ENCODE peak calls at places on chromosome 18, in nine cellular contexts. V is CD8-positive, alpha-beta memory T cell; A is lower leg skin; Q is K562; D is HCT116; T is prostate gland; O is uterus; B is adipocyte; U is cardiac fibroblast. J is an unnamed sample.

GRCh38 chr18:74264303-74265020 is 27.3 kb downstream of the CYB5A start:
- DNase-seq in V (no peak), O (no peak), U (no peak), D (no peak), A (peak), B (no peak), Q (no peak), T (no peak), J (no peak)

GRCh38 chr18:6652098-6652497 is 77.4 kb upstream of the ARHGAP28 start:
- DNase-seq in V (no peak), T (peak), A (no peak), D (no peak), B (no peak), U (no peak), Q (no peak), O (no peak), J (no peak)

GRCh38 chr18:36281941-36282340 is 15.6 kb upstream of the FHOD3 start:
- DNase-seq in O (no peak), U (no peak), Q (no peak), T (no peak), A (peak), D (no peak), V (no peak), B (no peak), J (no peak)

GRCh38 chr18:78497641-78498040 is 482.0 kb upstream of the SALL3 start:
- DNase-seq in Q (no peak), B (no peak), A (no peak), O (no peak), V (no peak), U (no peak), D (no peak), T (no peak), J (no peak)

GRCh38 chr18:51687845-51688585 is 490.5 kb upstream of the MEX3C start:
- DNase-seq in T (no peak), Q (no peak), V (no peak), A (no peak), D (no peak), O (no peak), B (no peak), U (no peak), J (no peak)

GRCh38 chr18:24368749-24369148 is 28.9 kb downstream of the OSBPL1A start:
- DNase-seq in Q (no peak), V (no peak), D (no peak), O (no peak), B (no peak), U (peak), A (no peak), T (no peak), J (no peak)

GRCh38 chr18:51017140-51017874 is 12.7 kb upstream of the SMAD4 start:
- DNase-seq in V (no peak), Q (no peak), U (no peak), T (no peak), B (no peak), O (no peak), A (no peak), D (no peak), J (peak)

GRCh38 chr18:9746958-9747357 is 38.9 kb downstream of the RAB31 start:
- DNase-seq in U (no peak), V (no peak), O (no peak), B (no peak), Q (no peak), T (no peak), D (no peak), A (no peak), J (no peak)

GRCh38 chr18:76461148-76461547 is 33.9 kb downstream of the ZNF516 start:
- DNase-seq in A (peak), Q (no peak), D (no peak), B (no peak), V (no peak), U (no peak), T (no peak), O (no peak), J (no peak)

GRCh38 chr18:79788096-79789085 is 9.3 kb upstream of the KCNG2 start:
- DNase-seq in D (no peak), T (no peak), O (no peak), U (peak), Q (no peak), V (no peak), B (peak), A (peak), J (no peak)

GRCh38 chr18:62526098-62527025 is 3.5 kb downstream of the ZCCHC2 start:
- DNase-seq in A (peak), T (peak), V (peak), Q (peak), U (peak), B (peak), D (peak), O (peak), J (peak)

GRCh38 chr18:63016270-63016669 is 300.9 kb downstream of the PHLPP1 start:
- DNase-seq in Q (peak), T (peak), U (peak), O (peak), B (peak), D (peak), V (no peak), A (no peak), J (peak)

GRCh38 chr18:9933865-9934264 is 20.0 kb downstream of the VAPA start:
- DNase-seq in O (no peak), D (no peak), Q (no peak), A (no peak), B (peak), T (no peak), V (no peak), U (no peak), J (no peak)

GRCh38 chr18:69216390-69216789 is 184.3 kb upstream of the DOK6 start:
- DNase-seq in B (no peak), U (no peak), T (no peak), D (no peak), A (no peak), V (no peak), Q (no peak), O (no peak), J (no peak)

GRCh38 chr18:63476666-63477065 is at the start of gene SERPINB5:
- DNase-seq in U (no peak), O (no peak), D (peak), A (peak), V (no peak), B (no peak), T (peak), Q (no peak), J (no peak)

GRCh38 chr18:35776481-35776880 is 194.9 kb downstream of the GALNT1 start:
- DNase-seq in Q (no peak), A (no peak), D (no peak), V (no peak), T (no peak), O (no peak), B (no peak), U (no peak), J (no peak)

GRCh38 chr18:56034954-56035353 is 447.0 kb upstream of the TCF4 start:
- DNase-seq in U (no peak), B (peak), D (no peak), T (no peak), A (no peak), O (no peak), V (no peak), Q (no peak), J (no peak)

GRCh38 chr18:13984080-13984479 is 68.7 kb upstream of the MC2R start:
- DNase-seq in D (no peak), V (no peak), Q (no peak), A (no peak), T (no peak), U (no peak), O (no peak), B (no peak), J (no peak)

GRCh38 chr18:76490701-76491171 is 4.3 kb downstream of the ZNF516 start:
- DNase-seq in A (peak), D (no peak), B (peak), T (peak), Q (no peak), U (peak), O (peak), V (peak), J (no peak)

GRCh38 chr18:11002277-11002676 is 147.1 kb downstream of the PIEZO2 start:
- DNase-seq in O (no peak), U (no peak), D (no peak), A (no peak), B (no peak), T (no peak), V (no peak), Q (no peak), J (no peak)

GRCh38 chr18:69518989-69519388 is 118.3 kb downstream of the DOK6 start:
- DNase-seq in B (peak), D (no peak), O (no peak), V (no peak), A (no peak), T (no peak), U (peak), Q (no peak), J (no peak)

GRCh38 chr18:63410792-63411191 is 11.5 kb downstream of the VPS4B start:
- DNase-seq in O (no peak), U (peak), B (peak), Q (no peak), T (no peak), A (no peak), V (no peak), D (no peak), J (peak)

DNA sequence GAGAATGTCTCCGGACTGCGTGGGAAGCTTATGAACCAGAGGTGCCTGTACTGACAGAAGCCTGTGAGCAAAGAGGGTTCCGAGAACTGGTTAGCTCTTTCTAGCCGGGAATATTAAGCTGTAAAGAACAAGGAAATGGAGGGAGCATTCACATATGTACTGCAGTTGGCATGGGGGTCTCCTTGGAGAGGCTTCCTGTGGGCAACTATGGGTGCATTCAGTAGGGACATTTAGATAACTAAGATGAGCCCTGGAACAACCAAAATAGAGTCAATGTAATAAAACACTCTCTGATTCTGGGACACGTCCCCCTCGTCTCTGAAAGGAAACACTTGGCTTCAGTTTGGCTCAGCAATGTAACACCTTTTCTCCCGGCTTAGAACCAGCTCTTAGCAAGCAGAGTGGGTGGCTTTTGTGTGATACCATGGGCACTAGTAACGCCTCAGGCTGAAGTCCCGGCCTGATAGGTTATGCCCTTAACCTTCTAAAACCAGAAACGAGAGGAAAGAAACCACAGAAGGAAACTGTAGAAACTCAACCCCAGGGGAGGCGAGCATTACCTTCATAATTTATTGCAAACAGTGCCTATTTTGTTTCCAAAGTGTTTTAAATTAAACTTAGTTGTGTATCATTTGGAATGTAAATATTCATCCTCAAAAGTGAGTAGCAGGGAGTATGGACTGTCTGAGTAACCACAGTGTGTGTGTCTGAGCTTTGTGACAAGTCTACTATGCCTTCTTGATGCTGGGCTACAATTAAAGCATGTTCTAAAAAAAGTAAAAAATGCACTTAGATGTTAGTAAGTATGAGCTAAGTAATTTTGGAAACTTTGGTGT is 48.9 kb upstream of the LPIN2 start:
- DNase-seq in A (no peak), U (no peak), T (no peak), V (peak), B (no peak), O (no peak), D (no peak), Q (no peak), J (no peak)
- H3K4me3 ChIP-seq in A (no peak), U (no peak), T (no peak), V (peak), B (no peak), O (no peak), D (no peak), Q (no peak), J (no peak)

GRCh38 chr18:58915006-58915799 is 50.5 kb downstream of the ZNF532 start:
- DNase-seq in O (no peak), A (no peak), B (no peak), T (no peak), V (no peak), D (no peak), Q (no peak), U (no peak), J (peak)

GRCh38 chr18:58909521-58909920 is 44.8 kb downstream of the ZNF532 start:
- DNase-seq in U (no peak), B (no peak), A (no peak), T (no peak), V (no peak), D (no peak), O (no peak), Q (no peak), J (no peak)

GRCh38 chr18:58911766-58912165 is 47.1 kb downstream of the ZNF532 start:
- DNase-seq in B (peak), V (no peak), O (no peak), D (no peak), A (no peak), U (peak), T (no peak), Q (no peak), J (peak)

GRCh38 chr18:58908006-58908405 is 43.3 kb downstream of the ZNF532 start:
- DNase-seq in O (no peak), D (no peak), A (no peak), T (no peak), B (no peak), U (no peak), Q (no peak), V (no peak), J (no peak)

DNA sequence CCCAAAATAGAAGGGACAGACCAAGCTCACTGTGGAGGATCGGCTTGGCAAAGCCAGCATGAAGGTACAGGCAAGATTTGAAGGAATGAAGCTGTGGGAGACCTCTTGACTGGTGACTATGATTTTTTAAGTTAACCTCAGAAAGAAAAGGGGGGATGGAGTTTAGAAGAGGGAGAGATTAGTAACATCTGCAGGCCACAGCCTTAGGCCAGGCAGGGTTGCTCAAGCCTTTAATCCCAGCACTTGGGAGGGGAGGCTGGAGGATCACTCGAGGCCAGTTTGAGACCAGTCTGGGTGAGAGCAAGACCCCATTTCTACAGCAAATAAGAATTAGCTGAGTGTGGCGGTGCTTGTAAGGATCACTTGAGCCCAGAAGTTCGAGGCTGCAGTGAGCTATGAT is 46.6 kb downstream of the ZNF532 start:
- DNase-seq in A (no peak), T (no peak), O (no peak), V (no peak), B (peak), D (no peak), U (no peak), Q (no peak), J (no peak)
- H3K4me3 ChIP-seq in A (no peak), T (no peak), O (no peak), V (no peak), B (peak), D (no peak), U (peak), Q (no peak), J (no peak)

GRCh38 chr18:22176282-22176621 is 6.9 kb downstream of the GATA6 start:
- DNase-seq in B (no peak), A (no peak), U (no peak), Q (no peak), V (no peak), O (no peak), D (no peak), T (no peak), J (no peak)
- H3K4me3 ChIP-seq in B (no peak), A (no peak), U (peak), Q (no peak), V (no peak), O (peak), D (no peak), T (no peak), J (peak)

DNA sequence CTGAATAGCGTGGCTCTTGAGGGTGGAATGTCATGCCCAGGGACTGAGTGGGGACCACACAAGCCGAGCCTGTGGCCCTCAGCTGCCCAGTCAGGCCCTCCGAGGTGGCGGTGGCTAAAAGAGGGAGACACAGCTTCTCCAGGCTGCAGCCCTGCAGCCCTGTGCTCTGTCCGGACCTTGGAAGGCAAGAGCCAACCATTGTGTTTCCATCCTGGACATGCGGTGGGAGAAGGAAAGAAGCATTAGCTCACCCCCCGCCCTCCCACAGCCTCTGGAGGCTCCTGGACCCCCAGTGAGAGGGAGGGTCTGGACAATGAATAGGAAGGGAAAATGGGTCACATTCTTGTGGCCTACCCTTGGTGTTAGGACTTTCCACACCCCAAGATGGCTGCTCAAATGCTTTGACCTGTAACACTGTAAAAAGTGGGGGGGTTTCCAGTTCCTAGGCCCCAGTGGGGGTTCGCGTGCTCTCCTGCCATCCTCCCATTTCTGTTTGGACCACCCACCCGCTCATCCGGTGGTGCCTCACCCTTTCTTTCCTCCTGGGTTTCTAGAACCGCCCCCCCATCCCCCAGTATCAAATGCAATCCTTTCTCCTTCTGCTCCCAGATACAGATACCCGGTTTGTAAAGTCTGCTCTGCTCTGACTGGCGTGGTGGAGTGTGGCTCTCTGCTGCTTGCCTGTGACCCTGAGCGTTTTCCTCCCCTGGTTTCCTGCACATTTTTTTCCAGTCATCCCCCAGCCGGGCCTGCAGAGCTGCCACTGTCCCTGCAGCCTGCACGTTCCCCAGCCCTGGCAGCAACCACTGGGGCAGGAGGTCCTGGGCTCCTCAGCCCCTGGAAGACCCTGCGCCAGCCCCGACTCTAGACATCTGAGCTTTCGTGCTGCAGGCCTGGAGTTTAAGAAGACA is 36.3 kb upstream of the SMAD7 start:
- DNase-seq in A (no peak), B (no peak), T (no peak), O (no peak), V (no peak), Q (no peak), U (no peak), D (no peak), J (no peak)
- H3K4me3 ChIP-seq in A (no peak), B (no peak), T (no peak), O (no peak), V (no peak), Q (no peak), U (no peak), D (no peak), J (no peak)

GRCh38 chr18:67788784-67789545 is 272.4 kb upstream of the DSEL start:
- DNase-seq in B (no peak), O (no peak), V (no peak), Q (no peak), A (no peak), T (no peak), D (no peak), U (no peak), J (no peak)
- H3K4me3 ChIP-seq in B (no peak), O (no peak), V (no peak), Q (no peak), A (no peak), T (no peak), D (no peak), U (no peak), J (no peak)

GRCh38 chr18:2984703-2985261 is 28.2 kb downstream of the LPIN2 start:
- DNase-seq in U (peak), V (no peak), D (no peak), Q (no peak), T (no peak), O (no peak), B (no peak), A (no peak), J (no peak)

GRCh38 chr18:2985628-2986027 is 27.3 kb downstream of the LPIN2 start:
- DNase-seq in V (no peak), Q (peak), B (peak), U (peak), D (peak), O (no peak), A (no peak), T (no peak), J (peak)

GRCh38 chr18:2991241-2991640 is 21.7 kb downstream of the LPIN2 start:
- DNase-seq in Q (no peak), O (no peak), T (no peak), U (no peak), V (no peak), A (no peak), B (no peak), D (no peak), J (no peak)

GRCh38 chr18:2986150-2986865 is 26.6 kb downstream of the LPIN2 start:
- DNase-seq in U (no peak), B (peak), V (no peak), D (no peak), A (no peak), O (no peak), T (no peak), Q (no peak), J (no peak)

GRCh38 chr18:2988041-2988794 is 24.7 kb downstream of the LPIN2 start:
- DNase-seq in B (peak), U (peak), D (no peak), Q (no peak), V (no peak), T (no peak), A (no peak), O (no peak), J (peak)
- H3K4me3 ChIP-seq in B (peak), U (no peak), D (no peak), Q (no peak), V (no peak), T (no peak), A (no peak), O (no peak), J (no peak)

GRCh38 chr18:45590060-45590537 is 25.2 kb upstream of the SLC14A2 start:
- DNase-seq in A (no peak), D (no peak), Q (no peak), B (peak), T (no peak), V (no peak), O (peak), U (no peak), J (peak)
- H3K4me3 ChIP-seq in A (no peak), D (no peak), Q (no peak), B (peak), T (no peak), V (no peak), O (no peak), U (no peak), J (no peak)